ENCODE peak calls at places on chromosomes 1 and 21, in nine cellular contexts. R, Q, F, T, W, E, M, C and V are unnamed samples.

GRCh38 chr1:155026154-155026553 is 7.4 kb downstream of the DCST2 start:
- DNase-seq in R (no peak), Q (no peak), F (no peak), T (no peak), W (no peak), E (no peak), M (no peak), C (no peak), V (no peak)

GRCh38 chr1:10682449-10683365 is 113.7 kb downstream of the CASZ1 start:
- DNase-seq in R (no peak), Q (peak; percentile 80), F (no peak), T (no peak), W (no peak), E (no peak), M (no peak), C (no peak), V (no peak)

GRCh38 chr1:165686121-165686970 is 12.0 kb downstream of the ALDH9A1 start:
- DNase-seq in R (peak; percentile 28), Q (peak; percentile 15), F (peak; percentile 38), T (no peak), W (no peak), E (no peak), M (no peak), C (no peak), V (no peak)

GRCh38 chr1:232077809-232078208 is 451.2 kb downstream of the DISC1 start:
- DNase-seq in R (no peak), Q (no peak), F (no peak), T (no peak), W (no peak), E (no peak), M (no peak), C (no peak), V (no peak)

GRCh38 chr1:155080250-155081228 is 1.9 kb downstream of the EFNA3 start:
- DNase-seq in R (peak; percentile 62), Q (peak; percentile 98), F (peak; percentile 63), T (no peak), W (no peak), E (no peak), M (no peak), C (no peak), V (no peak)

GRCh38 chr21:35215870-35216269 is 166.8 kb upstream of the RUNX1 start:
- DNase-seq in R (no peak), Q (no peak), F (no peak), T (no peak), W (no peak), E (no peak), M (no peak), C (no peak), V (no peak)

GRCh38 chr1:21634481-21635137 is 34.5 kb downstream of the RAP1GAP start:
- DNase-seq in R (no peak), Q (no peak), F (no peak), T (no peak), W (peak; percentile 65), E (no peak), M (no peak), C (no peak), V (no peak)

GRCh38 chr1:16077430-16078245 is 4.2 kb upstream of the FAM131C start:
- DNase-seq in R (no peak), Q (no peak), F (no peak), T (no peak), W (no peak), E (peak; percentile 13), M (peak; percentile 24), C (no peak), V (no peak)

GRCh38 chr1:159897962-159898361 is 2.0 kb downstream of the CFAP45 start:
- DNase-seq in R (no peak), Q (no peak), F (no peak), T (no peak), W (no peak), E (no peak), M (no peak), C (no peak), V (no peak)

GRCh38 chr1:21508580-21509350 is 458 bp upstream of the ALPL start:
- DNase-seq in R (peak; percentile 92), Q (peak; percentile 77), F (peak; percentile 87), T (peak; percentile 62), W (peak; percentile 88), E (no peak), M (peak; percentile 50), C (peak; percentile 8), V (peak; percentile 39)

GRCh38 chr1:247437551-247438535 is 20.1 kb downstream of the OR2B11 start:
- DNase-seq in R (no peak), Q (no peak), F (peak; percentile 21), T (no peak), W (no peak), E (no peak), M (no peak), C (no peak), V (no peak)

GRCh38 chr1:75632350-75632949 is 21.5 kb upstream of the SLC44A5 start:
- DNase-seq in R (peak; percentile 47), Q (no peak), F (peak; percentile 20), T (peak; percentile 4), W (no peak), E (peak; percentile 10), M (peak; percentile 62), C (peak; percentile 70), V (peak; percentile 65)

GRCh38 chr21:15728046-15728445 is 1.7 kb upstream of the USP25 start:
- DNase-seq in R (no peak), Q (no peak), F (no peak), T (no peak), W (no peak), E (no peak), M (no peak), C (no peak), V (no peak)

GRCh38 chr1:202697038-202697437 is 13.2 kb downstream of the SYT2 start:
- DNase-seq in R (no peak), Q (peak; percentile 81), F (no peak), T (no peak), W (no peak), E (no peak), M (no peak), C (no peak), V (no peak)
- TF ChIP-seq CTCF in R (no peak), Q (peak; percentile 77), F (no peak), T (no peak), W (no peak), E (no peak), M (no peak), C (no peak), V (no peak)

DNA sequence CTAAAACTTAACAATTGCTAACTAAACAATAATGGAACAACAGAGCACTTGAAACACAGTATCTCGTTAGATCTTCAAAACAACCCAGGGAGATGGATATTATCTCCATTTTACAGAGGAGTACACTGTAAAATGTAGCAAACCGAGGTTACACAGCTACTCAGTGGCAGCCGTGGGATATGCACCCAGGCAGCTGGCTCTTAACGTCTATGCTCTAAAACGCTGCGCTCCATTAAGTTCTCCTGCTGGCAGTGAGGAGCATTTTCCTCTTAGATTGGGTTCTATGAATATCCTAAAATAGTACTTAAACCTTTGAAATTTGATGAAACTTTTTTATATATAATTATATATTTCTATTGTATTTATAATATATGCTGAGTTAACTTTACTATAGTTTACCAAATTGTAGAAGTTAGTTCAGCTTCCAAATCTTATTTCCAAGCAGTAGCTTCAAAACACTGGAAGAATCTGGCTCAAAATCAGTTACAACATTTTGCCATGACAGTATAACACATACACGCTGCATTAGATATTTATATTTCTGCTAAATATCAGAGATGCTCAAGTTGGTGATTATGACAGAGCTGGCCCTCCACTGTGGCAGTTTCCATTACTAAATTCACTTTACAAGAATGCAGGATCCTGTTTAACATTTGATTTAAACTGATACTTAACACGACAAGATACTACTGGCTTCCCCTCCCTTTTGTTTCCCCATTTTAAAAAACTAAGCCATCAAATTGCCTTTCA is 49.5 kb downstream of the TGFBR3 start:
- DNase-seq in R (no peak), Q (no peak), F (no peak), T (no peak), W (no peak), E (no peak), M (no peak), C (no peak), V (no peak)
- TF ChIP-seq CTCF in R (no peak), Q (no peak), F (no peak), T (no peak), W (no peak), E (no peak), M (no peak), C (no peak), V (no peak)

GRCh38 chr1:199545780-199546179 is 481.7 kb upstream of the NR5A2 start:
- DNase-seq in R (no peak), Q (peak; percentile 56), F (no peak), T (peak; percentile 3), W (no peak), E (no peak), M (peak; percentile 16), C (peak; percentile 30), V (peak; percentile 11)
- TF ChIP-seq CTCF in R (peak; percentile 25), Q (peak; percentile 80), F (no peak), T (peak; percentile 22), W (no peak), E (peak; percentile 15), M (peak; percentile 38), C (peak; percentile 17), V (peak; percentile 34)

DNA sequence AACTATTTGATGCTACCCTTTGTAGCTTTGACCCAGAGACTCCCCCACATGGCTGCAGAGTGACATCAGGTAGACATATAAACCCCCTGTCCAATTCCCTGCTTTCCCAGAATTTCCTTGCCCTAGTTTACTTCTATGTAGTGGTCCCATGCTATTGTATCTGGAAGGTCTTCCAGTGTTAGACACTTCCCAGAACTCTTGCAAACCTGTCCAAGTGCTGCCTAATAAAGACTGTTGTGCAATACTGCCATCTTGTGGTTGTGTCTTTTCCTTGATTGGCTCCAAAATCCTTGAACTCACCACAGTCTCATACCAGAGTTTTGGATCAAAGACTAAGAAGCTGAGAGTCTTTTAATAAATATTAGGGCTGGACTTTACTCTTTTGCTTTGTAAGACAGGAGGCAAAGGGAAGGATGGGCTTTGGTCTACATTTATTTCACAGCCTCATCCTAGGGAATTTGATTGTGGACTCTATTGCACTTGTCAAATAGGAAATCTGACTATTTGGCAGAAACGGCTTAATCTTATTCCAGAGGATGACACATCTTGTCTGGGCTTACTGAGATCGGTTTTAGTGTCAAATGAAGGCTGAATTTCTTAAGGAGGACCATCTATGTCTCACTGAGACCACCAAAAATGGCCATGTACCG is 169.9 kb downstream of the LRRC7 start:
- DNase-seq in R (peak; percentile 17), Q (peak; percentile 49), F (peak; percentile 45), T (peak; percentile 2), W (no peak), E (peak; percentile 51), M (peak; percentile 86), C (peak; percentile 70), V (peak; percentile 89)
- TF ChIP-seq CTCF in R (peak; percentile 44), Q (peak; percentile 63), F (peak; percentile 72), T (peak; percentile 66), W (peak; percentile 62), E (peak; percentile 71), M (peak; percentile 65), C (peak; percentile 59), V (peak; percentile 79)

GRCh38 chr1:24857528-24858133 is 72.4 kb downstream of the RUNX3 start:
- DNase-seq in R (no peak), Q (no peak), F (no peak), T (no peak), W (no peak), E (no peak), M (no peak), C (no peak), V (no peak)
- TF ChIP-seq CTCF in R (no peak), Q (no peak), F (no peak), T (no peak), W (no peak), E (no peak), M (peak; percentile 9), C (no peak), V (no peak)